ENCODE peak calls at places on chromosomes 13 and 19, in ten cellular contexts. D is suprapubic skin, B is GM12878, P is SK-N-SH, Q is K562, G is stomach, Z is transverse colon, N is upper lobe of left lung, V is HepG2, X is H1. T is an unnamed sample.

GRCh38 chr19:13154241-13154778 is 4.1 kb downstream of the IER2 start:
- DNase-seq in D (peak; percentile 98), B (no peak), P (peak; percentile 57), Q (peak; percentile 58), G (peak; percentile 89), Z (peak; percentile 93), N (peak; percentile 96), V (peak; percentile 65), X (no peak), T (peak; percentile 99)

GRCh38 chr13:46051958-46052313 is 610 bp downstream of the ZC3H13 start:
- DNase-seq in D (no peak), B (no peak), P (no peak), Q (no peak), G (no peak), Z (no peak), N (no peak), V (no peak), X (no peak), T (no peak)

GRCh38 chr13:97225533-97225932 is 3.4 kb downstream of the MBNL2 start:
- DNase-seq in D (no peak), B (no peak), P (no peak), Q (no peak), G (no peak), Z (no peak), N (no peak), V (no peak), X (no peak), T (no peak)

GRCh38 chr13:58994778-58995177 is 1169.0 kb downstream of the DIAPH3 start:
- DNase-seq in D (no peak), B (no peak), P (no peak), Q (no peak), G (no peak), Z (no peak), N (no peak), V (no peak), X (no peak), T (no peak)

GRCh38 chr19:12112701-12113100 is 27.4 kb downstream of the ZNF20 start:
- DNase-seq in D (no peak), B (no peak), P (no peak), Q (no peak), G (no peak), Z (no peak), N (no peak), V (peak; percentile 61), X (no peak), T (no peak)

GRCh38 chr13:112685856-112686255 is 4.0 kb upstream of the ATP11A start:
- DNase-seq in D (peak; percentile 45), B (no peak), P (no peak), Q (no peak), G (no peak), Z (no peak), N (peak; percentile 78), V (no peak), X (no peak), T (no peak)

GRCh38 chr19:4012092-4012974 is 4.8 kb downstream of the PIAS4 start:
- DNase-seq in D (no peak), B (no peak), P (peak; percentile 10), Q (no peak), G (peak; percentile 87), Z (peak; percentile 38), N (peak; percentile 67), V (no peak), X (no peak), T (peak; percentile 85)

GRCh38 chr13:54913668-54914067 is 1885.1 kb downstream of the OLFM4 start:
- DNase-seq in D (no peak), B (no peak), P (no peak), Q (no peak), G (no peak), Z (no peak), N (no peak), V (no peak), X (no peak), T (no peak)

GRCh38 chr13:109737046-109737573 is 49.3 kb downstream of the IRS2 start:
- DNase-seq in D (no peak), B (no peak), P (no peak), Q (no peak), G (no peak), Z (no peak), N (no peak), V (no peak), X (no peak), T (no peak)

GRCh38 chr19:45125360-45125759 is 32.4 kb downstream of the PPP1R37 start:
- DNase-seq in D (no peak), B (no peak), P (no peak), Q (no peak), G (no peak), Z (no peak), N (no peak), V (no peak), X (no peak), T (no peak)

GRCh38 chr19:10654610-10655456 is 687 bp downstream of the ILF3 start:
- DNase-seq in D (peak; percentile 88), B (no peak), P (peak; percentile 95), Q (peak; percentile 96), G (peak; percentile 35), Z (peak; percentile 52), N (no peak), V (peak; percentile 47), X (peak; percentile 72), T (peak; percentile 85)

GRCh38 chr19:1122972-1123363 is 19.2 kb downstream of the GPX4 start:
- DNase-seq in D (no peak), B (no peak), P (peak; percentile 99), Q (peak; percentile 99), G (peak; percentile 80), Z (peak; percentile 85), N (peak; percentile 69), V (peak; percentile 29), X (no peak), T (no peak)

GRCh38 chr19:10270616-10271394 is at the start of gene ICAM1:
- DNase-seq in D (peak; percentile 96), B (no peak), P (peak; percentile 52), Q (peak; percentile 77), G (peak; percentile 72), Z (peak; percentile 88), N (peak; percentile 93), V (peak; percentile 83), X (no peak), T (peak; percentile 93)

GRCh38 chr19:42185281-42185680 is 32.2 kb downstream of the DEDD2 start:
- DNase-seq in D (no peak), B (no peak), P (no peak), Q (no peak), G (no peak), Z (no peak), N (peak; percentile 52), V (no peak), X (no peak), T (no peak)

GRCh38 chr13:26964278-26965057 is 203.9 kb upstream of the GPR12 start:
- DNase-seq in D (no peak), B (no peak), P (no peak), Q (no peak), G (no peak), Z (no peak), N (peak; percentile 81), V (no peak), X (no peak), T (no peak)

GRCh38 chr19:33429891-33430673 is 56.6 kb downstream of the CEBPG start:
- DNase-seq in D (peak; percentile 65), B (no peak), P (no peak), Q (no peak), G (no peak), Z (no peak), N (no peak), V (no peak), X (no peak), T (peak; percentile 46)

GRCh38 chr13:44142540-44142867 is 231.1 kb upstream of the SERP2 start:
- DNase-seq in D (no peak), B (no peak), P (peak; percentile 34), Q (no peak), G (no peak), Z (no peak), N (no peak), V (no peak), X (no peak), T (no peak)
- H3K27ac ChIP-seq in D (peak overlapping the region; percentile 79), B (no peak overlapping the region), P (no peak overlapping the region), Q (no peak overlapping the region), G (peak overlapping the region; percentile 83), Z (peak overlapping the region; percentile 84), N (peak overlapping the region; percentile 82), V (no peak overlapping the region), X (no peak overlapping the region), T (peak overlapping the region; percentile 84)

DNA sequence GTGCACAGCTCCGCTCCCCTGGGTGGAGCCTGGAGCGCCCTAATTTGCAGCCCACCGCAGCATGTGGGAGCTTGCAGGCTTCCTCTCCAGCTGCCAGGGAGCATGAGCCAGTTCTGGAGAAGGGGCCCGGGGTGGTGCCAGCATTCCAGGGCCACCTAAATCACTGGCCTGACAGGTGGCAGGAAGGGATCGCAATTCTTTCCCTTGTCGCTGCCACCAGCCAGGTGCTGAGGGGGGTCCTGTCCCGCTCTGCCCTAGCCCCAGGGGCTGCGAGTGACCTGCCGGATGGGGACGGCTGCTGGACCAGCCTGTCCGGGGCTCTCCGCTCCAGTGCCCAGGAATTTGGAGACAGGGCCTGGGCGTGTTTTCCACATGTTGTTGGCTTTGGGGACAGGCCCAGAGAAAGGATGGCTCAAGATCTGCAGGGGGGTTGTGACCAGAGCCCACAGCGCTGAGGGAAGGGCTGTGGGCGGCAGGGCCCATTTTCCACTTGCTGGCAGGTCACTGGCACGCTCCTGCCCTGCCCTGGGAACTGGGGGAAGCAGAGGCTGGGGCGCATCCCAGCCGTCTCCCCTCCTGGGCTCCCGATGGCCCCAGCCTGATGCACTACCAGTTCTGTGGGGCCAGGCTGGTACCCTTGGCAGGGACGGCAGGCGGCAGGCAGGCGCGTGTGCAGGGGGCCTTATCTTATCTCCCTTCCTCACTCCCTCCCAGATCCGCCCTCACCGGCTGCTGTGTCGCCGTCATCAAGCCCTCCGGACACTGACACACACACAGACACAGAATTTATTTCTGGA is 9.5 kb downstream of the NDUFA11 start:
- DNase-seq in D (no peak), B (no peak), P (peak; percentile 94), Q (peak; percentile 59), G (no peak), Z (no peak), N (no peak), V (no peak), X (no peak), T (no peak)
- TF ChIP-seq POLR2AphosphoS5 in D (no peak), B (peak; percentile 9), P (no peak), Q (peak; percentile 38), G (no peak), Z (no peak), N (no peak), V (peak; percentile 11), X (no peak), T (no peak)

DNA sequence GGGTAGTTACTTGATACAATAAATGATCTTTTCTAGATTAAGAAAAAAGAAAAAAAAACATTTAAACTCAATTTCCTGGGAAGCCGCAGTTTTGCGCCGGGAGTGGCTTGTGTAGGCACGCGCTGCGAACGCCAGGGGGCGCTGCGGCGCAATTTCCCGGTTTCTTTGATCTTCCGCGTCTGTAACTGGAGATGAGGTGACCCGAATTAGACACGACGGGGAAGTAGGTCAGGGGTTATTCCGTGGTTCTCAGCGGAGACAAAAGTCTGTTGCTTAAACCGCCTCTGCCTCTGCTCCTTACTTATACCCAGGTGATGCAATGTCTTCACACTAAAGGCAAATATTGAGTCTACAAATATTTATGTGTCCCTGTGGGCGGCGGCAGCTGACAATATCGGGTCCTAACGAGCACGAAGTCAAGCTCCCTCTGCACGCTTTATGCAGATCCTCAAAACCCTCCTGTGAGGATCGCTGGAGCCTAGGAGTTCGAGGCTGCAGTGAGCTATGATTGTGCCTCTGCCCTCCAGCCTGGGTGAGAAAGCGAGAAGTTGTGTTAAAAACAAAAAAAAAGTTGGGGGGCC is 15.2 kb downstream of the STXBP2 start:
- DNase-seq in D (peak; percentile 89), B (peak; percentile 48), P (peak; percentile 89), Q (peak; percentile 79), G (peak; percentile 91), Z (peak; percentile 89), N (peak; percentile 95), V (peak; percentile 96), X (peak; percentile 49), T (peak; percentile 90)
- TF ChIP-seq EP300 in D (no peak), B (no peak), P (no peak), Q (peak; percentile 70), G (no peak), Z (no peak), N (no peak), V (peak; percentile 72), X (no peak), T (no peak)

GRCh38 chr13:100872761-100873160 is 198.2 kb upstream of the TMTC4 start:
- DNase-seq in D (no peak), B (no peak), P (no peak), Q (no peak), G (no peak), Z (no peak), N (no peak), V (no peak), X (no peak), T (no peak)
- H3K27ac ChIP-seq in D (no peak overlapping the region), B (no peak overlapping the region), P (no peak overlapping the region), Q (no peak overlapping the region), G (no peak overlapping the region), Z (no peak overlapping the region), N (no peak overlapping the region), V (no peak overlapping the region), X (no peak overlapping the region), T (no peak overlapping the region)

T was measured in sigmoid colon.